ENCODE peak calls at places on chromosomes 13 and 19, in four cellular contexts. F is A172; N is A673; L is CD4-positive, alpha-beta memory T cell. Z is an unnamed sample.
A peak's percentile ranks its signal among the peaks of the same experiment; 100 is the strongest.

GRCh38 chr19:45136507-45137178 is 24.1 kb downstream of the NKPD1 start:
- DNase-seq in F (no peak), N (no peak), L (no peak), Z (no peak)

GRCh38 chr13:99316657-99317244 is 9.6 kb upstream of the GPR183 start:
- DNase-seq in F (no peak), N (no peak), L (no peak), Z (no peak)

GRCh38 chr19:24140099-24140498 is 53.1 kb downstream of the ZNF254 start:
- DNase-seq in F (peak; percentile 11), N (no peak), L (no peak), Z (no peak)

GRCh38 chr13:101695870-101696516 is 243.5 kb downstream of the ITGBL1 start:
- DNase-seq in F (no peak), N (no peak), L (no peak), Z (no peak)

GRCh38 chr19:4064073-4064550 is 2.6 kb downstream of the ZBTB7A start:
- DNase-seq in F (no peak), N (no peak), L (no peak), Z (no peak)

GRCh38 chr19:3404324-3405260 is 38.2 kb downstream of the NFIC start:
- DNase-seq in F (peak; percentile 80), N (peak; percentile 52), L (no peak), Z (no peak)

GRCh38 chr13:38872693-38873092 is 117.9 kb downstream of the STOML3 start:
- DNase-seq in F (peak; percentile 21), N (peak; percentile 88), L (peak; percentile 9), Z (no peak)

GRCh38 chr13:99370476-99371272 is 63.5 kb upstream of the GPR183 start:
- DNase-seq in F (no peak), N (no peak), L (no peak), Z (no peak)

GRCh38 chr19:39347332-39348227 is 5.4 kb downstream of the SAMD4B start:
- DNase-seq in F (no peak), N (peak; percentile 35), L (no peak), Z (no peak)

GRCh38 chr13:75869981-75870380 is 233.9 kb downstream of the LMO7 start:
- DNase-seq in F (no peak), N (no peak), L (peak; percentile 52), Z (peak; percentile 5)

GRCh38 chr19:566403-566802 is 6.0 kb upstream of the BSG start:
- DNase-seq in F (no peak), N (peak; percentile 84), L (no peak), Z (no peak)